ENCODE peak calls at places on chromosomes 3 and 15, in nine cellular contexts. One of them, this sample, is unnamed. For H3K4me1, the result is how much of the 10 kb centered on the place peaks cover.

GRCh38 chr3:64248247-64248646 is 23.0 kb upstream of the PRICKLE2 start:
- DNase-seq in heart left ventricle: no peak
- DNase-seq in suprapubic skin: no peak
- DNase-seq in Peyer's patch: no peak
- DNase-seq in stomach: no peak
- DNase-seq in GM12878: peak
- DNase-seq in HepG2: peak
- DNase-seq in vagina: peak
- DNase-seq in HCT116: no peak
- DNase-seq in this sample: no peak

GRCh38 chr3:76034652-76035051 is 249.3 kb upstream of the ZNF717 start:
- DNase-seq in heart left ventricle: no peak
- DNase-seq in GM12878: no peak
- DNase-seq in suprapubic skin: no peak
- DNase-seq in HepG2: no peak
- DNase-seq in HCT116: no peak
- DNase-seq in vagina: no peak
- DNase-seq in Peyer's patch: no peak
- DNase-seq in stomach: no peak
- DNase-seq in this sample: no peak

GRCh38 chr15:64029111-64029510 is 17.2 kb downstream of the DAPK2 start:
- DNase-seq in vagina: no peak
- DNase-seq in Peyer's patch: no peak
- DNase-seq in suprapubic skin: no peak
- DNase-seq in HepG2: no peak
- DNase-seq in heart left ventricle: no peak
- DNase-seq in GM12878: no peak
- DNase-seq in HCT116: no peak
- DNase-seq in stomach: no peak
- DNase-seq in this sample: no peak

GRCh38 chr15:58392611-58393161 is 39.1 kb upstream of the LIPC start:
- DNase-seq in Peyer's patch: no peak
- DNase-seq in stomach: peak
- DNase-seq in HCT116: no peak
- DNase-seq in heart left ventricle: no peak
- DNase-seq in suprapubic skin: no peak
- DNase-seq in vagina: no peak
- DNase-seq in GM12878: no peak
- DNase-seq in HepG2: no peak
- DNase-seq in this sample: peak

GRCh38 chr3:52524752-52525661 is 8.7 kb downstream of the NT5DC2 start:
- DNase-seq in HCT116: no peak
- DNase-seq in heart left ventricle: peak
- DNase-seq in Peyer's patch: peak
- DNase-seq in HepG2: no peak
- DNase-seq in vagina: no peak
- DNase-seq in suprapubic skin: peak
- DNase-seq in stomach: no peak
- DNase-seq in GM12878: no peak
- DNase-seq in this sample: peak

GRCh38 chr3:10173095-10173925 is 8.6 kb downstream of the IRAK2 start:
- DNase-seq in vagina: no peak
- DNase-seq in HCT116: no peak
- DNase-seq in heart left ventricle: no peak
- DNase-seq in suprapubic skin: no peak
- DNase-seq in Peyer's patch: no peak
- DNase-seq in stomach: no peak
- DNase-seq in GM12878: no peak
- DNase-seq in HepG2: no peak
- DNase-seq in this sample: no peak

GRCh38 chr3:130093741-130094391 is 12.2 kb downstream of the ALG1L2 start:
- DNase-seq in HCT116: no peak
- DNase-seq in Peyer's patch: peak
- DNase-seq in vagina: no peak
- DNase-seq in heart left ventricle: no peak
- DNase-seq in stomach: no peak
- DNase-seq in HepG2: no peak
- DNase-seq in GM12878: peak
- DNase-seq in suprapubic skin: no peak
- DNase-seq in this sample: no peak

GRCh38 chr3:187709155-187709554 is 6.8 kb upstream of the RTP2 start:
- DNase-seq in GM12878: no peak
- DNase-seq in HCT116: peak
- DNase-seq in vagina: no peak
- DNase-seq in heart left ventricle: no peak
- DNase-seq in stomach: no peak
- DNase-seq in HepG2: peak
- DNase-seq in suprapubic skin: no peak
- DNase-seq in Peyer's patch: no peak
- DNase-seq in this sample: no peak

GRCh38 chr15:82122754-82123400 is 77.1 kb upstream of the MEX3B start:
- DNase-seq in vagina: no peak
- DNase-seq in heart left ventricle: no peak
- DNase-seq in HCT116: peak
- DNase-seq in suprapubic skin: no peak
- DNase-seq in Peyer's patch: no peak
- DNase-seq in GM12878: no peak
- DNase-seq in HepG2: no peak
- DNase-seq in stomach: peak
- DNase-seq in this sample: no peak

GRCh38 chr3:38029400-38030125 is at the start of gene PLCD1:
- DNase-seq in vagina: no peak
- DNase-seq in heart left ventricle: peak
- DNase-seq in Peyer's patch: peak
- DNase-seq in HepG2: peak
- DNase-seq in HCT116: no peak
- DNase-seq in suprapubic skin: peak
- DNase-seq in GM12878: no peak
- DNase-seq in stomach: peak
- DNase-seq in this sample: peak
- TF ChIP-seq POLR2A in vagina: no peak
- TF ChIP-seq POLR2A in heart left ventricle: peak
- TF ChIP-seq POLR2A in Peyer's patch: no peak
- TF ChIP-seq POLR2A in HepG2: no peak
- TF ChIP-seq POLR2A in HCT116: no peak
- TF ChIP-seq POLR2A in suprapubic skin: no peak
- TF ChIP-seq POLR2A in GM12878: no peak
- TF ChIP-seq POLR2A in stomach: no peak
- TF ChIP-seq POLR2A in this sample: peak

GRCh38 chr3:5194801-5195509 is 7.4 kb downstream of the EDEM1 start:
- DNase-seq in suprapubic skin: no peak
- DNase-seq in Peyer's patch: no peak
- DNase-seq in GM12878: no peak
- DNase-seq in vagina: no peak
- DNase-seq in heart left ventricle: no peak
- DNase-seq in HepG2: peak
- DNase-seq in HCT116: peak
- DNase-seq in stomach: no peak
- DNase-seq in this sample: peak
- H3K4me1 ChIP-seq in suprapubic skin: half or more
- H3K4me1 ChIP-seq in Peyer's patch: under half
- H3K4me1 ChIP-seq in GM12878: half or more
- H3K4me1 ChIP-seq in vagina: half or more
- H3K4me1 ChIP-seq in heart left ventricle: under half
- H3K4me1 ChIP-seq in HepG2: half or more
- H3K4me1 ChIP-seq in HCT116: under half
- H3K4me1 ChIP-seq in stomach: half or more
- H3K4me1 ChIP-seq in this sample: under half

GRCh38 chr3:37321863-37322262 is 147.5 kb upstream of the LRRFIP2 start:
- DNase-seq in suprapubic skin: no peak
- DNase-seq in heart left ventricle: no peak
- DNase-seq in stomach: no peak
- DNase-seq in HCT116: no peak
- DNase-seq in Peyer's patch: no peak
- DNase-seq in GM12878: no peak
- DNase-seq in vagina: no peak
- DNase-seq in HepG2: no peak
- DNase-seq in this sample: no peak
- H3K4me3 ChIP-seq in suprapubic skin: no peak
- H3K4me3 ChIP-seq in heart left ventricle: no peak
- H3K4me3 ChIP-seq in stomach: no peak
- H3K4me3 ChIP-seq in HCT116: no peak
- H3K4me3 ChIP-seq in Peyer's patch: no peak
- H3K4me3 ChIP-seq in GM12878: no peak
- H3K4me3 ChIP-seq in vagina: no peak
- H3K4me3 ChIP-seq in HepG2: no peak
- H3K4me3 ChIP-seq in this sample: no peak

DNA sequence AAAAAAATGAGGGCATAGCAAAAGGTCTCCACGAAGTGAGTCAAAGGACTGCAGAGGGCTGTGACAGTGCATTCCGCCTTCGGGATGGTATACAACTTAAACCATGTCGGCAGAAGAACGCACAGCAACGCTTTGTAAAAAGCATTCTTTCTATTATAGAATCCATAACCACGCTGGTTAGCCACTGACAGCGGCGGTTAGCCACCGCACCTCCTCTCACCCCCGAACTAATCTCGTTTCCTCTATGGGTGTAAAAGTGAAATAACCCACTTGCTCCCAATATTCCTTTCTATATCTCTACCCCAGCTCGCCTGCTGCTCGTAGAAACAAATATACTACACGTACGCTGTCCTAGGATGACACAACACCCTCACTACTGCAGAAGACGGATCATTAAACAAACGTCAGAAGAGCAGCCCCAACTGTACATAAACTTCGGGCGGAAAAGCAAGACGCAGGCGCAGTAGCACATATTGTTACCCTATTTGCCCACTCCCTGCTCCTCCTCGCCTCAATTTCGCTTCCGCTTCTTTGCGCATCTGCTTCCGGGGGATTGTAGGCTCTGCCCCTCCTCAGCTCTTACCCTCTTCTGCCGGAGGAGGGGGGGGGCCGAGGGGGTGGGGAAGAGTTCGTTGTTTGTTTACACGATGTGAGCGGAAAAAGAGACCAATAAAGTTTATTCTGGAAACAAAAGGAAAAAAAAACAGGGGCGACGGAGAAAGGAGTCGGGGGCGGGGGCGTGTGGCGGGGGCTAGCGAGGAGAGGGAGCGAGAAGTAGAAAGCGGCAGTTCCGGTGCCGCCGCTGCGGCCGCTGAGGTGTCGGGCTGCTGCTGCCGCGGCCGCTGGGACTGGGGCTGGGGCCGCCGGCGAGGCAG is at the start of gene PIK3CA:
- DNase-seq in heart left ventricle: peak
- DNase-seq in HepG2: peak
- DNase-seq in HCT116: peak
- DNase-seq in stomach: peak
- DNase-seq in suprapubic skin: peak
- DNase-seq in Peyer's patch: peak
- DNase-seq in GM12878: peak
- DNase-seq in vagina: no peak
- DNase-seq in this sample: peak
- TF ChIP-seq POLR2A in heart left ventricle: peak
- TF ChIP-seq POLR2A in HepG2: peak
- TF ChIP-seq POLR2A in HCT116: peak
- TF ChIP-seq POLR2A in stomach: peak
- TF ChIP-seq POLR2A in suprapubic skin: no peak
- TF ChIP-seq POLR2A in Peyer's patch: peak
- TF ChIP-seq POLR2A in GM12878: peak
- TF ChIP-seq POLR2A in vagina: no peak
- TF ChIP-seq POLR2A in this sample: peak

GRCh38 chr3:160768918-160769317 is 12.9 kb downstream of the PPM1L start:
- DNase-seq in stomach: no peak
- DNase-seq in GM12878: no peak
- DNase-seq in vagina: no peak
- DNase-seq in Peyer's patch: no peak
- DNase-seq in HepG2: no peak
- DNase-seq in HCT116: no peak
- DNase-seq in suprapubic skin: no peak
- DNase-seq in heart left ventricle: no peak
- DNase-seq in this sample: no peak
- H3K4me1 ChIP-seq in stomach: under half
- H3K4me1 ChIP-seq in GM12878: under half
- H3K4me1 ChIP-seq in vagina: under half
- H3K4me1 ChIP-seq in Peyer's patch: under half
- H3K4me1 ChIP-seq in HepG2: under half
- H3K4me1 ChIP-seq in HCT116: under half
- H3K4me1 ChIP-seq in suprapubic skin: under half
- H3K4me1 ChIP-seq in heart left ventricle: under half
- H3K4me1 ChIP-seq in this sample: under half